ENCODE peak calls at places on chromosomes 13 and 19, in six cellular contexts. X is IMR-90, U is K562, S is HepG2, T is A549, A is GM12878. G is an unnamed sample.

GRCh38 chr19:33248954-33249613 is 23.4 kb upstream of the SLC7A10 start:
- DNase-seq in S (peak), T (peak), U (no peak), X (no peak), A (no peak), G (no peak)

GRCh38 chr13:32660227-32660626 is 74.0 kb downstream of the PDS5B start:
- DNase-seq in S (no peak), X (no peak), T (no peak), U (no peak), A (no peak), G (no peak)

GRCh38 chr19:4089400-4089908 is 22.8 kb upstream of the ZBTB7A start:
- DNase-seq in S (no peak), X (no peak), T (no peak), A (no peak), U (no peak), G (no peak)

GRCh38 chr13:33554919-33555791 is 262.8 kb upstream of the RFC3 start:
- DNase-seq in U (no peak), A (no peak), S (no peak), X (no peak), T (no peak), G (peak)

GRCh38 chr13:38783992-38784875 is 97.4 kb downstream of the FREM2 start:
- DNase-seq in U (no peak), A (no peak), S (no peak), X (no peak), T (no peak), G (no peak)

GRCh38 chr19:49468199-49468598 is 5.8 kb upstream of the FLT3LG start:
- DNase-seq in X (no peak), A (no peak), U (no peak), S (no peak), T (no peak), G (no peak)

GRCh38 chr13:46598820-46599180 is 45.8 kb downstream of the LRCH1 start:
- DNase-seq in U (no peak), X (no peak), A (no peak), T (no peak), S (no peak), G (no peak)

GRCh38 chr19:6819323-6819722 is 46.8 kb downstream of the VAV1 start:
- DNase-seq in A (no peak), U (no peak), S (no peak), X (no peak), T (no peak), G (no peak)

GRCh38 chr13:78595819-78596700 is 7.3 kb downstream of the POU4F1 start:
- DNase-seq in S (peak), A (no peak), U (no peak), T (peak), X (no peak), G (no peak)

GRCh38 chr19:39542198-39542597 is 2.2 kb upstream of the EID2 start:
- DNase-seq in T (no peak), X (no peak), A (no peak), S (no peak), U (no peak), G (no peak)

GRCh38 chr13:33081666-33082065 is 65.4 kb downstream of the KL start:
- DNase-seq in T (no peak), S (no peak), A (no peak), U (no peak), X (no peak), G (no peak)

GRCh38 chr19:47419037-47419783 is at the start of gene MEIS3:
- DNase-seq in S (no peak), U (no peak), X (no peak), A (no peak), T (peak), G (no peak)

GRCh38 chr19:57192064-57192395 is 730 bp downstream of the ZNF264 start:
- DNase-seq in X (peak), U (no peak), S (no peak), T (peak), A (no peak), G (no peak)

GRCh38 chr19:1437609-1438008 is 587 bp upstream of the RPS15 start:
- DNase-seq in S (no peak), U (no peak), X (no peak), T (no peak), A (no peak), G (no peak)

GRCh38 chr19:46000497-46001246 is 5.4 kb downstream of the CCDC61 start:
- DNase-seq in S (no peak), T (no peak), X (no peak), U (peak), A (no peak), G (peak)

GRCh38 chr13:71396149-71396548 is 470.9 kb downstream of the DACH1 start:
- DNase-seq in U (no peak), A (no peak), X (no peak), S (no peak), T (no peak), G (no peak)

GRCh38 chr13:86282450-86282849 is 483.2 kb upstream of the SLITRK6 start:
- DNase-seq in A (peak), X (no peak), T (no peak), U (no peak), S (no peak), G (no peak)
- TF ChIP-seq BHLHE40 in A (no peak), X (no peak), T (no peak), U (no peak), S (no peak), G (no peak)

GRCh38 chr13:113605866-113606438 is 21.4 kb downstream of the TFDP1 start:
- DNase-seq in A (no peak), T (no peak), U (no peak), X (no peak), S (no peak), G (no peak)

GRCh38 chr13:113608967-113609533 is 24.5 kb downstream of the TFDP1 start:
- DNase-seq in U (no peak), X (no peak), A (no peak), T (no peak), S (no peak), G (no peak)

GRCh38 chr13:113608246-113608635 is 23.7 kb downstream of the TFDP1 start:
- DNase-seq in S (no peak), X (no peak), T (no peak), A (no peak), U (no peak), G (no peak)

GRCh38 chr13:113607056-113607455 is 22.5 kb downstream of the TFDP1 start:
- DNase-seq in X (no peak), T (no peak), S (no peak), U (no peak), A (no peak), G (no peak)

DNA sequence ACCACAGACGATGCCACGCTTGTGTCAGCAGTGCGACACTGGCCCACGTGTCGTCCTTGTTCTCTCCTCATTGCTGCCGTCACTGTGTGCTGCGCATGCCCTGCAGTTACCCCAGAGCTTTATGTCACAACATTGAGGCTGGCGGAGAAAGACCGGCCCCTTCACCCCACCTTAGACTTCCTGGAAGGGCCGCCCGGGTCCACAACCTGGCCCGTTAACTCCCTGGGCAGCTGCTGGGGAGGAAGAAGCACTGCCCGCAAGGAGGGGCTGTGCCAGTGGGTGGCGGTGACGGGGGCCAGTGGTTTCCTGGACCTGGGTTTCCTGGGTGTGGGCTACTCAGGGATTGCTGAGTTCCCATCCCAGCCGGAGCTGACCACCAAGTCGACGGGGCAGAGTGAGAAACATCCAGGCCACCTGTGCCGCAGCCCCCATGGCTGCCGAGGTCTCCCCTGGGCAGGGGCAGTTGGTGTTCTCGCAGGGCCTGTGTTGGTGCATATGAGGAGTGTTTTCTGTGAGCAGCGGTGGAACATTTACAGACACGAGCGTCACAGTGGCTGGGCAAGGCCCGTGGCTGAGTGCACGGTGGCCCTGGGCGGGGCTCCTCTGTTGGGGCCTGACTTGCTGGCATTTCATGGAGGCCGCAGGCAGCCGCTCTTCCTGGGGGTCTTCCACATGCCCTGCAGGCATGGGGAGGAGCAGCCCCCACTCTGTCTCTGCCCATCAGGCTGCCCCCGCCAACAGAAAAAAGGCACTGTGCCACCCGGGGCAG is 23.1 kb downstream of the TFDP1 start:
- DNase-seq in T (no peak), A (no peak), X (no peak), U (no peak), S (no peak), G (no peak)
- TF ChIP-seq BHLHE40 in T (no peak), A (no peak), X (no peak), U (no peak), S (no peak), G (no peak)

GRCh38 chr13:48184260-48184659 is 48.7 kb upstream of the ITM2B start:
- DNase-seq in T (no peak), A (no peak), X (no peak), S (no peak), U (no peak), G (no peak)
- TF ChIP-seq BHLHE40 in T (no peak), A (no peak), X (no peak), S (no peak), U (no peak), G (no peak)

GRCh38 chr13:48909088-48909389 is 66.7 kb upstream of the FNDC3A start:
- DNase-seq in T (no peak), A (no peak), U (no peak), S (no peak), X (no peak), G (no peak)
- TF ChIP-seq BHLHE40 in T (no peak), A (no peak), U (no peak), S (no peak), X (no peak), G (no peak)

GRCh38 chr19:37346091-37346490 is 24.8 kb upstream of the ZNF527 start:
- DNase-seq in A (no peak), T (no peak), S (no peak), X (no peak), U (no peak), G (no peak)

GRCh38 chr19:37342753-37343152 is 28.1 kb upstream of the ZNF527 start:
- DNase-seq in S (no peak), A (no peak), U (no peak), X (no peak), T (no peak), G (no peak)

GRCh38 chr19:37353968-37354367 is 16.9 kb upstream of the ZNF527 start:
- DNase-seq in U (no peak), A (no peak), T (no peak), X (no peak), S (no peak), G (no peak)

GRCh38 chr19:37348060-37348459 is 22.8 kb upstream of the ZNF527 start:
- DNase-seq in S (no peak), U (no peak), X (no peak), T (no peak), A (no peak), G (no peak)
- TF ChIP-seq BHLHE40 in S (no peak), U (no peak), X (no peak), T (no peak), A (no peak), G (no peak)

GRCh38 chr19:11813801-11814706 is at the start of gene ZNF440:
- DNase-seq in U (peak), S (peak), T (no peak), X (peak), A (peak), G (peak)
- TF ChIP-seq BHLHE40 in U (peak), S (no peak), T (no peak), X (no peak), A (no peak), G (no peak)

GRCh38 chr13:95568131-95568530 is 15.6 kb downstream of the CLDN10 start:
- DNase-seq in X (no peak), U (no peak), S (no peak), T (no peak), A (no peak), G (no peak)

GRCh38 chr13:95571941-95572340 is 19.4 kb downstream of the CLDN10 start:
- DNase-seq in T (no peak), U (no peak), X (no peak), S (no peak), A (no peak), G (no peak)

GRCh38 chr13:95569966-95570365 is 17.4 kb downstream of the CLDN10 start:
- DNase-seq in U (no peak), S (no peak), A (no peak), T (no peak), X (no peak), G (no peak)

GRCh38 chr13:95573226-95573625 is 20.7 kb downstream of the CLDN10 start:
- DNase-seq in A (no peak), X (peak), S (no peak), T (no peak), U (no peak), G (no peak)
- TF ChIP-seq BHLHE40 in A (no peak), X (no peak), S (no peak), T (no peak), U (no peak), G (no peak)

GRCh38 chr13:81639984-81640582 is 1299.2 kb upstream of the SPRY2 start:
- DNase-seq in A (no peak), X (no peak), U (peak), T (peak), S (peak), G (peak)
- TF ChIP-seq BHLHE40 in A (no peak), X (no peak), U (no peak), T (no peak), S (no peak), G (no peak)

GRCh38 chr13:99269627-99270252 is 11.6 kb upstream of the GPR18 start:
- DNase-seq in X (peak), T (peak), S (peak), A (no peak), U (peak), G (no peak)
- TF ChIP-seq BHLHE40 in X (no peak), T (no peak), S (no peak), A (no peak), U (no peak), G (no peak)

GRCh38 chr19:42176649-42176989 is 40.9 kb downstream of the DEDD2 start:
- DNase-seq in X (no peak), T (no peak), U (no peak), S (no peak), A (no peak), G (peak)

GRCh38 chr19:42176990-42177685 is 40.3 kb downstream of the DEDD2 start:
- DNase-seq in T (peak), X (peak), U (peak), A (no peak), S (peak), G (peak)

GRCh38 chr19:42177686-42178019 is 39.8 kb downstream of the DEDD2 start:
- DNase-seq in U (no peak), T (no peak), A (no peak), S (no peak), X (no peak), G (no peak)

GRCh38 chr19:42179501-42179817 is 38.0 kb downstream of the DEDD2 start:
- DNase-seq in U (no peak), X (no peak), T (no peak), S (no peak), A (no peak), G (no peak)

GRCh38 chr19:42178791-42179500 is 38.5 kb downstream of the DEDD2 start:
- DNase-seq in X (no peak), S (no peak), U (peak), A (no peak), T (peak), G (peak)
- TF ChIP-seq BHLHE40 in X (no peak), S (no peak), U (no peak), A (no peak), T (no peak), G (no peak)